ENCODE peak calls at places on chromosomes 1 and 21, in seven cellular contexts. H, T, Y, F, Z, M and G are unnamed samples.

GRCh38 chr1:53372501-53372951 is 44.7 kb upstream of the LRP8 start:
- DNase-seq in Y (no peak), T (no peak), F (no peak), M (no peak), Z (no peak), H (no peak), G (no peak)

GRCh38 chr1:6601049-6601864 is 1.4 kb downstream of the KLHL21 start:
- DNase-seq in Z (peak), H (peak), Y (peak), T (peak), M (peak), F (no peak), G (peak)

GRCh38 chr1:234262007-234262753 is 111.1 kb upstream of the COA6 start:
- DNase-seq in T (no peak), Z (no peak), H (no peak), F (no peak), M (no peak), Y (no peak), G (no peak)

GRCh38 chr1:30721311-30722174 is 1.8 kb downstream of the MATN1 start:
- DNase-seq in Z (no peak), F (no peak), Y (no peak), T (peak), M (no peak), H (peak), G (no peak)

GRCh38 chr1:48882020-48882419 is 105.3 kb upstream of the BEND5 start:
- DNase-seq in F (no peak), H (no peak), T (no peak), Y (no peak), M (no peak), Z (no peak), G (no peak)

GRCh38 chr21:20661745-20662470 is 336.3 kb upstream of the NCAM2 start:
- DNase-seq in H (no peak), T (peak), F (peak), M (no peak), Y (no peak), Z (no peak), G (no peak)

GRCh38 chr1:147202576-147202975 is 22.6 kb downstream of the FMO5 start:
- DNase-seq in M (no peak), Z (no peak), Y (no peak), F (no peak), H (no peak), T (no peak), G (no peak)

GRCh38 chr1:229208481-229208880 is 62.4 kb upstream of the RAB4A start:
- DNase-seq in F (no peak), Y (no peak), M (no peak), T (no peak), H (no peak), Z (no peak), G (no peak)